ENCODE peak calls at places on chromosomes 2 and 18, in six cellular contexts. Y, P, F, V, A and T are unnamed samples.

GRCh38 chr2:239813261-239814135 is 211.6 kb downstream of the NDUFA10 start:
- DNase-seq in Y (no peak), P (no peak), F (no peak), V (no peak), A (no peak), T (no peak)

GRCh38 chr2:222672068-222672401 is 577 bp downstream of the MOGAT1 start:
- DNase-seq in Y (no peak), P (no peak), F (no peak), V (no peak), A (no peak), T (no peak)

GRCh38 chr2:6674381-6674780 is 191.3 kb downstream of the CMPK2 start:
- DNase-seq in Y (no peak), P (no peak), F (no peak), V (no peak), A (no peak), T (no peak)

GRCh38 chr2:75547345-75548035 is 13.2 kb downstream of the EVA1A start:
- DNase-seq in Y (no peak), P (no peak), F (peak), V (no peak), A (no peak), T (no peak)

GRCh38 chr18:55439036-55439435 is 149.0 kb downstream of the TCF4 start:
- DNase-seq in Y (no peak), P (no peak), F (no peak), V (peak), A (no peak), T (peak)

GRCh38 chr2:71951718-71952404 is 195.8 kb downstream of the CYP26B1 start:
- DNase-seq in Y (no peak), P (no peak), F (no peak), V (no peak), A (no peak), T (no peak)

GRCh38 chr18:45602926-45603325 is 12.3 kb upstream of the SLC14A2 start:
- DNase-seq in Y (no peak), P (no peak), F (no peak), V (no peak), A (no peak), T (no peak)

GRCh38 chr2:227534714-227535113 is 62.8 kb downstream of the AGFG1 start:
- DNase-seq in Y (no peak), P (no peak), F (no peak), V (no peak), A (peak), T (no peak)

GRCh38 chr2:201523506-201523905 is 72.0 kb downstream of the STRADB start:
- DNase-seq in Y (no peak), P (no peak), F (no peak), V (no peak), A (no peak), T (no peak)

GRCh38 chr2:236984046-236984445 is 101.6 kb upstream of the COPS8 start:
- DNase-seq in Y (no peak), P (no peak), F (no peak), V (no peak), A (no peak), T (no peak)

GRCh38 chr2:81495556-81495955 is 1191.0 kb upstream of the LRRTM1 start:
- DNase-seq in Y (no peak), P (no peak), F (no peak), V (no peak), A (no peak), T (no peak)

GRCh38 chr18:62611395-62612241 is 88.8 kb downstream of the ZCCHC2 start:
- DNase-seq in Y (no peak), P (no peak), F (peak), V (no peak), A (no peak), T (no peak)

GRCh38 chr2:112795720-112796119 is 11.4 kb upstream of the IL1A start:
- DNase-seq in Y (no peak), P (no peak), F (no peak), V (no peak), A (no peak), T (no peak)

GRCh38 chr2:98907966-98908905 is 27.8 kb downstream of the CRACDL start:
- DNase-seq in Y (no peak), P (no peak), F (no peak), V (no peak), A (no peak), T (no peak)

GRCh38 chr2:85433511-85434089 is 15.1 kb downstream of the SH2D6 start:
- DNase-seq in Y (no peak), P (no peak), F (no peak), V (no peak), A (no peak), T (no peak)

GRCh38 chr2:223901854-223902253 is 43.3 kb downstream of the WDFY1 start:
- DNase-seq in Y (no peak), P (peak), F (no peak), V (no peak), A (no peak), T (no peak)

GRCh38 chr2:12534646-12535263 is 182.0 kb upstream of the TRIB2 start:
- DNase-seq in Y (peak), P (no peak), F (no peak), V (no peak), A (no peak), T (peak)

GRCh38 chr2:74887445-74887951 is 53.6 kb downstream of the HK2 start:
- DNase-seq in Y (no peak), P (no peak), F (no peak), V (no peak), A (no peak), T (no peak)

GRCh38 chr2:147356157-147356556 is 488.7 kb upstream of the ACVR2A start:
- DNase-seq in Y (no peak), P (no peak), F (no peak), V (no peak), A (no peak), T (no peak)

GRCh38 chr18:50097702-50098101 is 97.2 kb downstream of the MYO5B start:
- DNase-seq in Y (peak), P (peak), F (no peak), V (no peak), A (no peak), T (no peak)

GRCh38 chr18:67731853-67732252 is 215.3 kb upstream of the DSEL start:
- DNase-seq in Y (no peak), P (no peak), F (no peak), V (no peak), A (no peak), T (no peak)

GRCh38 chr2:9918275-9918674 is 33.2 kb upstream of the GRHL1 start:
- DNase-seq in Y (no peak), P (no peak), F (no peak), V (no peak), A (no peak), T (no peak)

GRCh38 chr2:238104071-238104511 is 4.0 kb downstream of the ESPNL start:
- DNase-seq in Y (no peak), P (no peak), F (no peak), V (no peak), A (no peak), T (no peak)

GRCh38 chr2:168136392-168136977 is 110.9 kb downstream of the STK39 start:
- DNase-seq in Y (peak), P (peak), F (peak), V (no peak), A (no peak), T (no peak)

GRCh38 chr18:13429884-13430510 is 211.4 kb downstream of the LDLRAD4 start:
- DNase-seq in Y (no peak), P (no peak), F (no peak), V (no peak), A (no peak), T (no peak)

GRCh38 chr2:144943986-144944385 is 424.1 kb upstream of the ZEB2 start:
- DNase-seq in Y (no peak), P (no peak), F (no peak), V (no peak), A (no peak), T (no peak)

GRCh38 chr18:57054891-57055290 is 92.0 kb upstream of the BOD1L2 start:
- DNase-seq in Y (no peak), P (no peak), F (no peak), V (no peak), A (no peak), T (no peak)

GRCh38 chr2:6310186-6310909 is 555.4 kb downstream of the CMPK2 start:
- DNase-seq in Y (no peak), P (no peak), F (no peak), V (no peak), A (no peak), T (no peak)

GRCh38 chr2:57696016-57696415 is 350.6 kb upstream of the VRK2 start:
- DNase-seq in Y (peak), P (no peak), F (no peak), V (no peak), A (no peak), T (peak)

GRCh38 chr2:55759271-55759921 is 65.8 kb upstream of the PNPT1 start:
- DNase-seq in Y (no peak), P (no peak), F (no peak), V (no peak), A (no peak), T (no peak)

GRCh38 chr2:204051476-204051875 is 114.9 kb downstream of the ICOS start:
- DNase-seq in Y (peak), P (no peak), F (peak), V (no peak), A (no peak), T (no peak)

GRCh38 chr2:206512999-206513398 is 69.7 kb downstream of the ADAM23 start:
- DNase-seq in Y (no peak), P (no peak), F (no peak), V (no peak), A (no peak), T (no peak)
- TF ChIP-seq ZNF274 in Y (no peak), P (no peak), F (no peak), V (no peak), A (no peak), T (no peak)

GRCh38 chr18:33682436-33682835 is 104.4 kb downstream of the ASXL3 start:
- DNase-seq in Y (no peak), P (no peak), F (no peak), V (no peak), A (no peak), T (no peak)
- H3K4me3 ChIP-seq in Y (no peak), P (no peak), F (no peak), V (no peak), A (no peak), T (no peak)

GRCh38 chr18:27778925-27779324 is 398.0 kb downstream of the CDH2 start:
- DNase-seq in Y (no peak), P (no peak), F (no peak), V (no peak), A (no peak), T (no peak)

GRCh38 chr18:27780061-27780740 is 396.7 kb downstream of the CDH2 start:
- DNase-seq in Y (no peak), P (no peak), F (no peak), V (no peak), A (no peak), T (no peak)

DNA sequence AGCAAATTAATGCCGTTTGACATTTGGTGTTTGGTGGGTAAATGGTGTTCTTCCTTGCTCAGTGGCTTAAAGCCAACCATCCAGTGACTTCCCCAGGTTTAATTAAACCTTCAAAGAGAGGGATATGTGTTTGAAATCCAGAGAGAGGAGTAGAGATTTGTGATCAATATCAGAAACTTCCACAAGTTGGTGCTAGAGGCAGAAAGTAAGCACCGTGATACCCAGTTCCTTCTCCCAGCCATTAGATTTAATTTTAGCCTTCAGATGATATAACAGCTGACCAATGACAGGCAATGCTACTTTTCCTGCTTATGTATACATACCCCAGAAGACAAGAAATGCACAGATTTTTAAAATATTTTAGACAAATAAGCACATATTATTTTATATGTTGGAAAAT is 398.5 kb downstream of the CDH2 start:
- DNase-seq in Y (no peak), P (no peak), F (no peak), V (no peak), A (no peak), T (no peak)
- TF ChIP-seq ZNF274 in Y (no peak), P (no peak), F (no peak), V (no peak), A (no peak), T (no peak)

GRCh38 chr2:40282428-40282827 is 169.5 kb downstream of the SLC8A1 start:
- DNase-seq in Y (no peak), P (no peak), F (no peak), V (no peak), A (peak), T (no peak)
- H3K4me3 ChIP-seq in Y (no peak), P (no peak), F (no peak), V (no peak), A (peak), T (no peak)

GRCh38 chr2:31347788-31348187 is 66.8 kb downstream of the XDH start:
- DNase-seq in Y (no peak), P (no peak), F (no peak), V (no peak), A (no peak), T (no peak)
- TF ChIP-seq ZNF274 in Y (no peak), P (no peak), F (no peak), V (no peak), A (no peak), T (no peak)